ENCODE peak calls at places on chromosomes 6 and 20, in ten cellular contexts. I is amniotic epithelial cell; P is stimulated activated CD4-positive, alpha-beta T cell treated with anti-CD3 and anti-CD28 coated beads, Interleukin-12 subunit alpha, Interleukin-12 subunit beta, amount 100 ng/mL, for 4 hours; G is activated T-helper 1 cell treated with anti-CD3 and anti-CD28 coated beads, Interleukin-2, amount 50 U/mL, for 16 hours; L is stimulated activated CD8-positive, alpha-beta memory T cell treated with anti-CD3 and anti-CD28 coated beads, Interleukin-2, amount 100 ng/mL, for 48 hours; Z is nucleus accumbens; S is iPS DF 6.9; Q is ELR; Y is GM23338; V is occipital lobe. H is an unnamed sample.

GRCh38 chr6:148152244-148152643 is 190.4 kb upstream of the SASH1 start:
- DNase-seq in I (no peak), P (no peak), G (no peak), L (no peak), Z (no peak), S (no peak), Q (no peak), Y (no peak), V (no peak), H (no peak)

GRCh38 chr20:63641146-63641791 is 12.0 kb downstream of the STMN3 start:
- DNase-seq in I (no peak), P (peak), G (no peak), L (no peak), Z (no peak), S (no peak), Q (peak), Y (peak), V (no peak), H (no peak)

GRCh38 chr6:99183066-99183465 is 166.4 kb downstream of the FAXC start:
- DNase-seq in I (no peak), P (no peak), G (no peak), L (no peak), Z (no peak), S (no peak), Q (no peak), Y (no peak), V (no peak), H (no peak)

GRCh38 chr6:170050591-170051041 is 240.3 kb downstream of the DLL1 start:
- DNase-seq in I (no peak), P (no peak), G (no peak), L (no peak), Z (no peak), S (no peak), Q (no peak), Y (no peak), V (no peak), H (no peak)

GRCh38 chr6:43715056-43715788 is 27.6 kb upstream of the MRPS18A start:
- DNase-seq in I (no peak), P (no peak), G (no peak), L (no peak), Z (no peak), S (no peak), Q (no peak), Y (no peak), V (no peak), H (no peak)

GRCh38 chr6:75775219-75775618 is 26.2 kb downstream of the MYO6 start:
- DNase-seq in I (peak), P (no peak), G (no peak), L (no peak), Z (no peak), S (no peak), Q (no peak), Y (no peak), V (no peak), H (no peak)

GRCh38 chr6:27031302-27031701 is 216.2 kb upstream of the PRSS16 start:
- DNase-seq in I (peak), P (no peak), G (no peak), L (no peak), Z (no peak), S (no peak), Q (peak), Y (no peak), V (no peak), H (no peak)

GRCh38 chr6:5085638-5086293 is 625 bp downstream of the PPP1R3G start:
- DNase-seq in I (peak), P (no peak), G (no peak), L (no peak), Z (no peak), S (no peak), Q (peak), Y (peak), V (no peak), H (no peak)

GRCh38 chr6:128491643-128492206 is 28.7 kb downstream of the PTPRK start:
- DNase-seq in I (peak), P (no peak), G (no peak), L (no peak), Z (no peak), S (no peak), Q (no peak), Y (no peak), V (no peak), H (no peak)

GRCh38 chr20:64101731-64102621 is 5.4 kb downstream of the NPBWR2 start:
- DNase-seq in I (no peak), P (peak), G (peak), L (peak), Z (no peak), S (no peak), Q (peak), Y (peak), V (no peak), H (no peak)

GRCh38 chr20:36654506-36654905 is 8.5 kb upstream of the SLA2 start:
- DNase-seq in I (no peak), P (no peak), G (no peak), L (no peak), Z (no peak), S (no peak), Q (no peak), Y (no peak), V (no peak), H (no peak)

GRCh38 chr6:35014786-35015185 is 125.7 kb downstream of the ANKS1A start:
- DNase-seq in I (peak), P (no peak), G (no peak), L (no peak), Z (no peak), S (no peak), Q (peak), Y (no peak), V (no peak), H (no peak)

GRCh38 chr6:88374556-88374955 is 208.4 kb upstream of the CNR1 start:
- DNase-seq in I (no peak), P (no peak), G (no peak), L (no peak), Z (no peak), S (no peak), Q (no peak), Y (no peak), V (no peak), H (no peak)

GRCh38 chr20:62365814-62366369 is 1.2 kb downstream of the LAMA5 start:
- DNase-seq in I (no peak), P (no peak), G (no peak), L (no peak), Z (no peak), S (no peak), Q (no peak), Y (peak), V (no peak), H (no peak)

GRCh38 chr6:19712012-19712688 is 125.0 kb upstream of the ID4 start:
- DNase-seq in I (no peak), P (no peak), G (no peak), L (no peak), Z (no peak), S (no peak), Q (no peak), Y (no peak), V (no peak), H (no peak)

GRCh38 chr6:83055366-83055964 is 10.2 kb downstream of the UBE3D start:
- DNase-seq in I (peak), P (peak), G (no peak), L (peak), Z (peak), S (peak), Q (peak), Y (peak), V (peak), H (no peak)

GRCh38 chr6:31620586-31621319 is at the start of gene PRRC2A:
- DNase-seq in I (no peak), P (peak), G (no peak), L (peak), Z (peak), S (no peak), Q (peak), Y (peak), V (no peak), H (no peak)

GRCh38 chr20:48139262-48140041 is 354.2 kb upstream of the SULF2 start:
- DNase-seq in I (no peak), P (no peak), G (no peak), L (no peak), Z (no peak), S (no peak), Q (no peak), Y (no peak), V (no peak), H (no peak)